ENCODE peak calls at places on chromosomes 4 and X, in four cellular contexts. A, B, Y and I are unnamed samples.

GRCh38 chrX:142860944-142861343 is 164.8 kb upstream of the SPANXN4 start:
- DNase-seq in A (no peak), Y (no peak), B (no peak), I (no peak)

GRCh38 chr4:9924750-9925149 is 96.5 kb downstream of the SLC2A9 start:
- DNase-seq in A (no peak), B (no peak), Y (peak; percentile 81), I (no peak)

GRCh38 chr4:119729815-119730643 is 101.4 kb upstream of the PDE5A start:
- DNase-seq in A (peak; percentile 38), Y (peak; percentile 97), B (no peak), I (no peak)

GRCh38 chr4:33411182-33411581 is 2691.0 kb downstream of the PCDH7 start:
- DNase-seq in A (no peak), Y (peak; percentile 9), B (no peak), I (no peak)

GRCh38 chrX:76827672-76828071 is 400.2 kb downstream of the MAGEE1 start:
- DNase-seq in B (no peak), A (no peak), Y (no peak), I (no peak)

GRCh38 chrX:3548743-3549441 is 164.6 kb downstream of the PRKX start:
- DNase-seq in B (no peak), Y (peak; percentile 71), A (no peak), I (no peak)

GRCh38 chr4:158356331-158356730 is 146.0 kb downstream of the TMEM144 start:
- DNase-seq in A (no peak), Y (no peak), B (no peak), I (no peak)

GRCh38 chrX:13764765-13765164 is 30.2 kb downstream of the OFD1 start:
- DNase-seq in Y (peak; percentile 8), A (peak; percentile 35), B (no peak), I (no peak)

GRCh38 chr4:700587-701264 is 4.9 kb upstream of the PCGF3 start:
- DNase-seq in B (no peak), Y (no peak), A (peak; percentile 19), I (no peak)

GRCh38 chr4:2796261-2797187 is 3.6 kb downstream of the SH3BP2 start:
- DNase-seq in B (no peak), Y (no peak), A (peak; percentile 51), I (peak; percentile 29)

GRCh38 chr4:38846015-38846414 is 10.6 kb downstream of the TLR6 start:
- DNase-seq in Y (peak; percentile 38), B (no peak), A (no peak), I (no peak)